ENCODE peak calls at places on chromosomes 16 and 17, in four cellular contexts. F is HCT116; M is AG08396; R is stimulated activated CD8-positive, alpha-beta memory T cell treated with anti-CD3 and anti-CD28 coated beads, Interleukin-12 subunit alpha, Interleukin-12 subunit beta, amount 100 ng/mL, for 4 hours. L is an unnamed sample.

GRCh38 chr16:56451753-56452689 is 667 bp downstream of the OGFOD1 start:
- DNase-seq in F (peak), R (no peak), M (peak), L (no peak)

GRCh38 chr17:13266596-13266995 is 248.8 kb upstream of the ELAC2 start:
- DNase-seq in F (no peak), M (no peak), R (no peak), L (no peak)

GRCh38 chr17:37259030-37259735 is 116.6 kb upstream of the C17orf78 start:
- DNase-seq in F (no peak), M (peak), R (no peak), L (no peak)

GRCh38 chr16:73043828-73044493 is 4.0 kb downstream of the ZFHX3 start:
- DNase-seq in M (peak), F (no peak), R (no peak), L (no peak)

GRCh38 chr17:19348081-19348650 is 14.4 kb downstream of the B9D1 start:
- DNase-seq in F (no peak), M (no peak), R (no peak), L (no peak)

GRCh38 chr16:2813661-2814288 is 3.3 kb upstream of the PRSS21 start:
- DNase-seq in F (no peak), R (no peak), M (no peak), L (no peak)

GRCh38 chr17:61309857-61310256 is 89.8 kb upstream of the TBX2 start:
- DNase-seq in M (peak), F (no peak), R (no peak), L (no peak)

GRCh38 chr17:57284583-57284982 is 28.3 kb downstream of the MSI2 start:
- DNase-seq in R (no peak), F (no peak), M (no peak), L (no peak)

GRCh38 chr17:35521150-35521549 is 16.3 kb downstream of the SLFN12L start:
- DNase-seq in F (no peak), M (no peak), R (no peak), L (no peak)

GRCh38 chr17:73588291-73589095 is 55.8 kb downstream of the SDK2 start:
- DNase-seq in R (no peak), M (no peak), F (no peak), L (no peak)

GRCh38 chr16:50520451-50521245 is 27.5 kb upstream of the NKD1 start:
- DNase-seq in R (no peak), F (no peak), M (no peak), L (no peak)

GRCh38 chr16:4613636-4614570 is 785 bp downstream of the UBALD1 start:
- DNase-seq in M (peak), F (no peak), R (peak), L (peak)

GRCh38 chr16:89430436-89431157 is 59.8 kb downstream of the ANKRD11 start:
- DNase-seq in R (no peak), M (peak), F (no peak), L (no peak)

GRCh38 chr17:59355030-59355694 is 23.7 kb downstream of the YPEL2 start:
- DNase-seq in R (no peak), M (no peak), F (peak), L (no peak)

GRCh38 chr17:61926831-61927210 is 961 bp downstream of the INTS2 start:
- DNase-seq in F (no peak), M (no peak), R (no peak), L (no peak)

GRCh38 chr17:55620945-55621344 is 101.7 kb downstream of the TMEM100 start:
- DNase-seq in R (no peak), F (no peak), M (no peak), L (no peak)

GRCh38 chr17:27893834-27894503 is 804 bp upstream of the LYRM9 start:
- DNase-seq in F (no peak), M (no peak), R (no peak), L (no peak)

GRCh38 chr16:47826070-47826469 is 329.7 kb downstream of the ABCC12 start:
- DNase-seq in F (no peak), M (no peak), R (no peak), L (no peak)

GRCh38 chr16:31142109-31143035 is 6.8 kb upstream of the PRSS8 start:
- DNase-seq in R (peak), M (peak), F (peak), L (peak)

GRCh38 chr16:54098247-54098646 is 188.3 kb downstream of the IRX3 start:
- DNase-seq in F (no peak), M (no peak), R (no peak), L (no peak)

GRCh38 chr16:14057878-14058382 is 13.2 kb upstream of the MRTFB start:
- DNase-seq in F (no peak), M (no peak), R (no peak), L (no peak)

GRCh38 chr16:2752850-2753522 is 548 bp downstream of the SRRM2 start:
- DNase-seq in R (no peak), M (peak), F (peak), L (no peak)

GRCh38 chr17:9200699-9201359 is 179.5 kb downstream of the NTN1 start:
- DNase-seq in R (no peak), M (no peak), F (no peak), L (no peak)

GRCh38 chr17:45771473-45771959 is 12.6 kb upstream of the CRHR1 start:
- DNase-seq in R (no peak), M (no peak), F (no peak), L (no peak)

GRCh38 chr17:61117983-61118382 is 281.7 kb upstream of the TBX2 start:
- DNase-seq in R (no peak), M (no peak), F (no peak), L (no peak)

GRCh38 chr16:81403601-81404391 is 40.8 kb upstream of the CMIP start:
- DNase-seq in M (peak), F (peak), R (peak), L (peak)

GRCh38 chr17:75611746-75612437 is 21.3 kb upstream of the SMIM5 start:
- DNase-seq in R (no peak), F (no peak), M (no peak), L (no peak)

GRCh38 chr17:6393368-6393952 is 41.5 kb downstream of the AIPL1 start:
- DNase-seq in F (no peak), R (no peak), M (no peak), L (no peak)

GRCh38 chr17:64992325-64992802 is 64.2 kb downstream of the GNA13 start:
- DNase-seq in M (peak), F (peak), R (no peak), L (no peak)

GRCh38 chr16:67017451-67017750 is 11.5 kb upstream of the CBFB start:
- DNase-seq in M (no peak), F (no peak), R (no peak), L (no peak)

GRCh38 chr16:11410382-11411058 is 65.3 kb downstream of the RMI2 start:
- DNase-seq in M (no peak), F (no peak), R (no peak), L (no peak)

GRCh38 chr16:4935231-4935855 is 1.6 kb downstream of the PPL start:
- DNase-seq in M (peak), R (no peak), F (no peak), L (no peak)

GRCh38 chr16:27706156-27706705 is 156.3 kb downstream of the KATNIP start:
- DNase-seq in R (no peak), M (no peak), F (no peak), L (no peak)